ENCODE peak calls at places on chromosomes 1 and 21, in nine cellular contexts. M is ELR, K is GM10248, E is EH, O is mucosa of descending colon, P is AG08395, T is NCI-H2081, X is HEK293T, N is T-helper 17 cell. Q is an unnamed sample.

GRCh38 chr21:42125571-42126544 is 54.7 kb downstream of the UMODL1 start:
- DNase-seq in N (no peak), X (peak), K (no peak), P (peak), O (no peak), E (peak), T (no peak), M (peak), Q (peak)

GRCh38 chr1:21647431-21648373 is 21.5 kb downstream of the RAP1GAP start:
- DNase-seq in P (peak), K (peak), N (no peak), M (peak), T (no peak), E (peak), O (peak), X (peak), Q (peak)

GRCh38 chr1:53963472-53963871 is 17.3 kb downstream of the LRRC42 start:
- DNase-seq in N (no peak), T (no peak), M (no peak), O (no peak), X (no peak), E (no peak), P (no peak), K (peak), Q (no peak)

GRCh38 chr21:42133131-42133530 is 62.0 kb downstream of the UMODL1 start:
- DNase-seq in M (no peak), T (no peak), E (no peak), O (no peak), K (no peak), N (no peak), P (no peak), X (no peak), Q (no peak)

GRCh38 chr21:41217656-41218380 is 49.9 kb downstream of the BACE2 start:
- DNase-seq in X (no peak), K (no peak), P (no peak), O (peak), T (no peak), M (no peak), E (peak), N (no peak), Q (peak)

GRCh38 chr1:115219937-115220336 is 118.1 kb downstream of the NGF start:
- DNase-seq in E (no peak), O (no peak), N (no peak), K (no peak), P (no peak), T (no peak), X (no peak), M (no peak), Q (no peak)

GRCh38 chr1:170510163-170510562 is 21.8 kb upstream of the GORAB start:
- DNase-seq in P (no peak), K (no peak), N (no peak), T (no peak), X (no peak), E (no peak), O (no peak), M (no peak), Q (no peak)

GRCh38 chr1:207397525-207397926 is 56.6 kb upstream of the CR2 start:
- DNase-seq in T (no peak), X (no peak), K (no peak), M (peak), O (no peak), N (no peak), E (no peak), P (no peak), Q (no peak)

GRCh38 chr1:13892141-13892670 is 192.2 kb downstream of the PRDM2 start:
- DNase-seq in M (no peak), P (no peak), X (no peak), N (no peak), T (no peak), K (no peak), O (no peak), E (no peak), Q (no peak)

GRCh38 chr1:227944931-227945890 is 2.5 kb downstream of the WNT9A start:
- DNase-seq in E (no peak), O (no peak), K (no peak), X (no peak), T (peak), M (no peak), N (no peak), P (no peak), Q (no peak)

GRCh38 chr1:6544831-6545230 is 9.5 kb downstream of the NOL9 start:
- DNase-seq in M (peak), X (no peak), N (no peak), E (peak), T (no peak), K (no peak), P (peak), O (no peak), Q (peak)

GRCh38 chr1:2543543-2544092 is 12.6 kb upstream of the TNFRSF14 start:
- DNase-seq in P (peak), M (peak), X (no peak), N (no peak), K (no peak), O (no peak), T (peak), E (peak), Q (peak)

GRCh38 chr1:11176081-11176706 is 13.0 kb upstream of the ANGPTL7 start:
- DNase-seq in O (no peak), T (no peak), K (no peak), N (no peak), P (peak), X (no peak), M (no peak), E (peak), Q (no peak)

GRCh38 chr1:215376544-215377264 is 190.4 kb upstream of the KCTD3 start:
- DNase-seq in K (no peak), O (no peak), X (no peak), N (no peak), M (no peak), P (peak), E (peak), T (no peak), Q (peak)

GRCh38 chr1:82284213-82284612 is 483.5 kb downstream of the ADGRL2 start:
- DNase-seq in P (no peak), X (no peak), O (no peak), E (no peak), T (no peak), K (no peak), N (no peak), M (no peak), Q (peak)

GRCh38 chr21:46585191-46585953 is 19.5 kb downstream of the S100B start:
- DNase-seq in M (no peak), K (no peak), N (no peak), T (no peak), P (no peak), O (peak), E (no peak), X (no peak), Q (no peak)

GRCh38 chr1:3856923-3857790 is at the start of the genes CEP104 and DFFB:
- DNase-seq in O (peak), E (peak), T (peak), P (peak), N (peak), K (peak), M (peak), X (peak), Q (peak)

GRCh38 chr1:6027591-6027990 is 18.1 kb upstream of the KCNAB2 start:
- DNase-seq in N (no peak), K (no peak), T (no peak), P (no peak), M (no peak), E (no peak), O (no peak), X (no peak), Q (no peak)